ENCODE peak calls at places on chromosome 5, in ten cellular contexts. E is G401; I is osteoblast; R is PC-3; O is naive B cell; C is activated B cell treated with CpG ODN at 0.5 μM for 24 hours; V is renal cortical epithelial cell; J is stimulated activated CD8-positive, alpha-beta memory T cell treated with anti-CD3 and anti-CD28 coated beads, Interleukin-2, amount 100 ng/mL, for 1 hour; A is ureter; L is transverse colon. X is an unnamed sample.

GRCh38 chr5:179318193-179318955 is 26.9 kb downstream of the ADAMTS2 start:
- DNase-seq in E (no peak), I (peak), R (no peak), O (no peak), C (no peak), V (no peak), J (no peak), A (no peak), L (no peak), X (no peak)

GRCh38 chr5:113578091-113578490 is 64.6 kb downstream of the YTHDC2 start:
- DNase-seq in E (no peak), I (no peak), R (peak), O (no peak), C (no peak), V (no peak), J (no peak), A (no peak), L (no peak), X (no peak)

GRCh38 chr5:22070151-22070550 is 783.0 kb downstream of the CDH12 start:
- DNase-seq in E (no peak), I (no peak), R (no peak), O (no peak), C (no peak), V (no peak), J (no peak), A (no peak), L (no peak), X (no peak)

GRCh38 chr5:151758141-151758429 is 346 bp downstream of the ATOX1 start:
- DNase-seq in E (peak), I (no peak), R (no peak), O (no peak), C (no peak), V (no peak), J (no peak), A (no peak), L (peak), X (no peak)

GRCh38 chr5:73188764-73189521 is 15.9 kb downstream of the TMEM174 start:
- DNase-seq in E (peak), I (peak), R (no peak), O (no peak), C (no peak), V (peak), J (no peak), A (no peak), L (no peak), X (no peak)

GRCh38 chr5:88518131-88519016 is 249.7 kb upstream of the TMEM161B start:
- DNase-seq in E (no peak), I (no peak), R (no peak), O (no peak), C (no peak), V (peak), J (no peak), A (no peak), L (no peak), X (no peak)

GRCh38 chr5:139368613-139369012 is 14.5 kb downstream of the SLC23A1 start:
- DNase-seq in E (peak), I (no peak), R (no peak), O (no peak), C (no peak), V (no peak), J (no peak), A (no peak), L (no peak), X (no peak)

GRCh38 chr5:153959134-153959957 is 79.4 kb downstream of the FAM114A2 start:
- DNase-seq in E (peak), I (no peak), R (no peak), O (no peak), C (no peak), V (peak), J (no peak), A (no peak), L (no peak), X (no peak)

X was measured in NCI-H2227 treated with DMSO at 0.1 percent for 48 hours.